ENCODE peak calls at places on chromosome 7, in seven cellular contexts. O is breast epithelium, X is adipocyte, S is left ventricle myocardium inferior, L is brain microvascular endothelial cell, V is epithelial cell of esophagus, P is A549. R is an unnamed sample.

GRCh38 chr7:141704741-141705140 is 2.8 kb upstream of the DENND11 start:
- DNase-seq in O (no peak), X (peak; percentile 6), S (no peak), L (no peak), V (peak; percentile 65), P (no peak), R (no peak)

GRCh38 chr7:39310699-39311098 is 255.5 kb upstream of the YAE1 start:
- DNase-seq in O (no peak), X (no peak), S (no peak), L (no peak), V (no peak), P (no peak), R (peak; percentile 73)

GRCh38 chr7:77428777-77429231 is 12.7 kb upstream of the GSAP start:
- DNase-seq in O (no peak), X (no peak), S (no peak), L (no peak), V (no peak), P (no peak), R (no peak)

GRCh38 chr7:84202855-84203254 is 8.3 kb upstream of the SEMA3A start:
- DNase-seq in O (no peak), X (no peak), S (no peak), L (no peak), V (peak; percentile 48), P (no peak), R (no peak)

GRCh38 chr7:108103566-108104298 is 26.4 kb downstream of the LAMB4 start:
- DNase-seq in O (no peak), X (no peak), S (no peak), L (no peak), V (no peak), P (no peak), R (no peak)

GRCh38 chr7:158585721-158586498 is 1.7 kb downstream of the PTPRN2 start:
- DNase-seq in O (no peak), X (no peak), S (no peak), L (no peak), V (no peak), P (no peak), R (no peak)

GRCh38 chr7:132255898-132256297 is 320.4 kb downstream of the PLXNA4 start:
- DNase-seq in O (no peak), X (no peak), S (peak; percentile 48), L (no peak), V (peak; percentile 41), P (no peak), R (no peak)

GRCh38 chr7:83060218-83060617 is 102.5 kb downstream of the PCLO start:
- DNase-seq in O (no peak), X (no peak), S (peak; percentile 13), L (no peak), V (no peak), P (no peak), R (no peak)

GRCh38 chr7:107799645-107800264 is 3.3 kb downstream of the SLC26A3 start:
- DNase-seq in O (no peak), X (no peak), S (no peak), L (no peak), V (no peak), P (no peak), R (no peak)

GRCh38 chr7:101564778-101565211 is 64.3 kb downstream of the MYL10 start:
- DNase-seq in O (no peak), X (no peak), S (no peak), L (no peak), V (peak; percentile 38), P (peak; percentile 67), R (peak; percentile 97)

GRCh38 chr7:6613706-6614105 is 1.7 kb upstream of the ZNF853 start:
- DNase-seq in O (no peak), X (no peak), S (no peak), L (no peak), V (no peak), P (no peak), R (no peak)

GRCh38 chr7:4806983-4807625 is 31.7 kb downstream of the AP5Z1 start:
- DNase-seq in O (no peak), X (no peak), S (no peak), L (no peak), V (no peak), P (no peak), R (no peak)

GRCh38 chr7:4809691-4810090 is 34.3 kb downstream of the AP5Z1 start:
- DNase-seq in O (no peak), X (no peak), S (no peak), L (peak; percentile 33), V (no peak), P (no peak), R (no peak)

GRCh38 chr7:4808565-4808964 is 33.1 kb downstream of the AP5Z1 start:
- DNase-seq in O (no peak), X (no peak), S (no peak), L (no peak), V (no peak), P (no peak), R (no peak)

GRCh38 chr7:4807708-4808420 is 32.4 kb downstream of the AP5Z1 start:
- DNase-seq in O (no peak), X (no peak), S (no peak), L (no peak), V (no peak), P (no peak), R (no peak)

DNA sequence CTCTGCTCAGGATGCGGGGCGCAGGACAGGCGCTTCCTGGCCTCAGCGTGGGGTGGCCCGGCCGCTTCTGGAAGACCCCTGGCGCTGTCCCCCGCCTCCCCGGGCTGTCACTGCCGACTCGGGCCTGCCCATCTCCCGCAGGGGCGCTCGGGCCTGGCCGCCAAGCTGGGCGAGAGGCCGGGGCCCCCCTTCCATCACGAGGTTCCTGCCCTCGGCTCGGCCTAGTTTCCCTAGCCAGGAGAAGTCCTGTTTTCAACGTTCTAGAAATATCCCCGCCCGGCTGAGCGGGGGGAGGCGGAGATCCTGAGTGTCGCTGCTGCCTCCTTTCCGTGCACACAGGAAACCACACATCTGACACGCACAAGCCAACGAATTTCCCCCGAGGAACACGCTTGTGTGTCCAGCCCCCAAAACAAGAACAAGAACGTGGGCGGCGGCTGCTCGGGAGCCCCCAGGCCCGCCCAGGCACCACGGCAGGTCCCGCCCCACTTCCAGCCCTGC is 33.7 kb downstream of the AP5Z1 start:
- DNase-seq in O (no peak), X (no peak), S (no peak), L (no peak), V (no peak), P (no peak), R (no peak)
- H3K4me3 ChIP-seq in O (peak overlapping the region; percentile 5), X (no peak overlapping the region), S (peak overlapping the region; percentile 25), L (no peak overlapping the region), V (no peak overlapping the region), P (no peak overlapping the region), R (no peak overlapping the region)

DNA sequence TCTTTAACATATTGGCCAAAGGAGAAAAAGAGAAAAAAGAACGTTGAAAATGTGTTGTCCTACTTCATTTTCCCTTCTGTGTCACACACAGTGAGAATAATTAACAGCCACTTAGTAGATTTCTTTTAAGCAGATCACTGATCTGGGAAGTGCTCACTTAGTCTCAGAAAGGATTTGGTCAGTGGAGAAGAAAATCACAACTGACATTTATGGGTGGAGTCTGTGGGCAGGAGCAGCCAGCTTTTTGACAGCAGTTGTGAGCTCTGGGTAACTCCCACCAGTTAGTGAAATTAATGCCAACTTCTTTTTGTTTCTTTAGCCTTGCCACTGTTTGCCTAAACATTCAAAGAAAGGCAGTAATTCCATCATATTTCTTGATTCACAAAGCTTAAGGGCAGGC is 49.7 kb downstream of the CDK14 start:
- DNase-seq in O (no peak), X (peak; percentile 27), S (no peak), L (no peak), V (no peak), P (no peak), R (no peak)
- H3K4me3 ChIP-seq in O (no peak overlapping the region), X (no peak overlapping the region), S (no peak overlapping the region), L (no peak overlapping the region), V (no peak overlapping the region), P (no peak overlapping the region), R (no peak overlapping the region)

GRCh38 chr7:44961844-44962482 is 16.9 kb downstream of the MYO1G start:
- DNase-seq in O (no peak), X (no peak), S (no peak), L (no peak), V (no peak), P (no peak), R (no peak)

GRCh38 chr7:44959956-44960640 is 18.7 kb downstream of the MYO1G start:
- DNase-seq in O (no peak), X (no peak), S (no peak), L (no peak), V (no peak), P (no peak), R (no peak)

GRCh38 chr7:44962483-44963251 is 16.1 kb downstream of the MYO1G start:
- DNase-seq in O (no peak), X (peak; percentile 47), S (no peak), L (no peak), V (peak; percentile 50), P (no peak), R (peak; percentile 82)

GRCh38 chr7:44958645-44959344 is 20.0 kb downstream of the MYO1G start:
- DNase-seq in O (no peak), X (no peak), S (no peak), L (no peak), V (no peak), P (no peak), R (no peak)

DNA sequence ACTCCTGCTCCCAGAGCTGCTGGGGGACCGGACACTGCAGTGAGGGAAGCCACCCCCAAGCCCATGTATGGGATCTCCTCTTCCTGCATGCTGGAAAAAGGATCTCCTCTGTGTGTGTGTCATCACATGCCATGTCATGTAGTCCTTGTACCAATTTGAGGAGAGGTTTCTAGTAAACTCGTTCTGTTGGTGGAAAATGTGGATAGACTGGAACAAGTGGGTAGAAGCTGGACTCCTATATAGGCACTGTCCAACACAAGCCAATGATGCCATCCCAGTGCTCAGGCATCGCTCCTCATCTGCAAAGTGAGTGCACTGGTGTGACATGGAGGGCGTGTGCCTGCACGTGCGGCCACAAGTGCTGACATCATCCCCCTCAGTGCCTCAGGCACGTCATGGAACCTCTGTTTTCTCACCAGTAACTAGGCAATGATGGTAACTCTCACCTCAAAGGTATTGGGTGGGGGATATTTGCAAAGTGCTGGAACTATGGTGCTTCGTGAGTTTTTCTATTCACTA is 19.3 kb downstream of the MYO1G start:
- DNase-seq in O (no peak), X (no peak), S (no peak), L (no peak), V (peak; percentile 91), P (no peak), R (no peak)
- H3K4me3 ChIP-seq in O (no peak overlapping the region), X (no peak overlapping the region), S (no peak overlapping the region), L (no peak overlapping the region), V (no peak overlapping the region), P (no peak overlapping the region), R (no peak overlapping the region)

GRCh38 chr7:138070908-138071307 is 5.4 kb upstream of the AKR1D1 start:
- DNase-seq in O (no peak), X (no peak), S (no peak), L (no peak), V (no peak), P (no peak), R (no peak)
- H3K4me3 ChIP-seq in O (no peak overlapping the region), X (no peak overlapping the region), S (no peak overlapping the region), L (no peak overlapping the region), V (no peak overlapping the region), P (no peak overlapping the region), R (no peak overlapping the region)

DNA sequence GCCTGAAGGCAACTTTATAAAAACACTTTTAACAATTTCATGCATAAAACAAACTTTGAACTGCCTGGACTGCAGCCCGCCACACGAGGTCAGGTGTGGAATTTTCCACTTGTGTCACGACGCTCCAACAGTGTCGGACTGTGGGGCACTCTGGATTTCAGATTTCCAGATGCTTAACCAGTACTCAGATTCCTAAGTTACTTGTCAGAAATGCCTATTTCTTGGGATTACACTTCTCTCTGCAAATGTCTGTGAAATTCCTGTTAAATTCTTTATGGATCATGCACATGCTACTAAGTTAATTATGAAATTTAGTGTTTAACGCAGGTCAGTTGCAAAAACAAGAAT is 477 bp upstream of the GPER1 start:
- DNase-seq in O (no peak), X (peak; percentile 65), S (no peak), L (no peak), V (no peak), P (no peak), R (no peak)
- H3K4me3 ChIP-seq in O (peak overlapping the region; percentile 36), X (peak overlapping the region; percentile 80), S (peak overlapping the region; percentile 62), L (peak overlapping the region; percentile 56), V (no peak overlapping the region), P (no peak overlapping the region), R (peak overlapping the region; percentile 10)